ENCODE peak calls at places on chromosome 1, in ten cellular contexts. U is SK-N-SH, D is OCI-LY7, V is HCT116, L is PC-3, M is neural progenitor cell, B is H9, J is GM23338, R is fibroblast of lung, X is astrocyte. S is an unnamed sample.
A peak's percentile ranks its signal among the peaks of the same experiment; 100 is the strongest.

GRCh38 chr1:91684599-91685196 is 184.0 kb downstream of the CDC7 start:
- DNase-seq in U (no peak), D (peak; percentile 1), V (no peak), L (no peak), M (no peak), B (no peak), J (no peak), R (peak; percentile 29), X (no peak), S (no peak)

GRCh38 chr1:125085720-125086591 is 3901.2 kb downstream of the SRGAP2C start:
- DNase-seq in U (no peak), D (no peak), V (no peak), L (no peak), M (no peak), B (no peak), J (no peak), R (no peak), X (no peak), S (no peak)

GRCh38 chr1:170692866-170693575 is 29.1 kb downstream of the PRRX1 start:
- DNase-seq in U (no peak), D (no peak), V (no peak), L (no peak), M (no peak), B (no peak), J (no peak), R (peak; percentile 82), X (peak; percentile 75), S (no peak)

GRCh38 chr1:172383541-172383940 is 36.9 kb upstream of the C1orf105 start:
- DNase-seq in U (no peak), D (no peak), V (no peak), L (no peak), M (no peak), B (no peak), J (peak; percentile 16), R (peak; percentile 88), X (peak; percentile 83), S (no peak)

GRCh38 chr1:228175316-228176023 is 9.9 kb downstream of the IBA57 start:
- DNase-seq in U (no peak), D (no peak), V (no peak), L (no peak), M (no peak), B (no peak), J (no peak), R (no peak), X (no peak), S (no peak)

GRCh38 chr1:58466618-58467241 is 79.8 kb downstream of the OMA1 start:
- DNase-seq in U (no peak), D (no peak), V (no peak), L (no peak), M (no peak), B (peak; percentile 52), J (peak; percentile 39), R (no peak), X (no peak), S (no peak)

GRCh38 chr1:53288247-53289049 is 39.4 kb downstream of the LRP8 start:
- DNase-seq in U (no peak), D (no peak), V (no peak), L (no peak), M (peak; percentile 95), B (no peak), J (no peak), R (no peak), X (no peak), S (peak; percentile 28)

GRCh38 chr1:113109908-113110554 is 37.0 kb downstream of the LRIG2 start:
- DNase-seq in U (peak; percentile 61), D (no peak), V (no peak), L (peak; percentile 81), M (no peak), B (no peak), J (no peak), R (peak; percentile 97), X (peak; percentile 97), S (no peak)

GRCh38 chr1:31181515-31182343 is 58.0 kb downstream of the NKAIN1 start:
- DNase-seq in U (peak; percentile 88), D (peak; percentile 52), V (peak; percentile 47), L (peak; percentile 51), M (peak; percentile 56), B (peak; percentile 82), J (peak; percentile 87), R (no peak), X (no peak), S (no peak)

GRCh38 chr1:200267937-200268336 is 141.9 kb downstream of the ZNF281 start:
- DNase-seq in U (no peak), D (no peak), V (no peak), L (no peak), M (no peak), B (no peak), J (no peak), R (no peak), X (no peak), S (no peak)

GRCh38 chr1:21653744-21654100 is 15.4 kb downstream of the RAP1GAP start:
- DNase-seq in U (no peak), D (no peak), V (no peak), L (no peak), M (no peak), B (no peak), J (no peak), R (no peak), X (no peak), S (no peak)

GRCh38 chr1:186514367-186514766 is 53.5 kb upstream of the PDC start:
- DNase-seq in U (no peak), D (no peak), V (no peak), L (no peak), M (no peak), B (no peak), J (peak; percentile 58), R (no peak), X (no peak), S (no peak)

GRCh38 chr1:207825719-207826556 is 74.1 kb downstream of the CD46 start:
- DNase-seq in U (no peak), D (peak; percentile 54), V (no peak), L (peak; percentile 51), M (no peak), B (no peak), J (no peak), R (peak; percentile 52), X (peak; percentile 45), S (no peak)

GRCh38 chr1:207823880-207824566 is 72.2 kb downstream of the CD46 start:
- DNase-seq in U (peak; percentile 67), D (peak; percentile 86), V (peak; percentile 37), L (peak; percentile 84), M (peak; percentile 78), B (peak; percentile 72), J (peak; percentile 81), R (peak; percentile 98), X (peak; percentile 97), S (peak; percentile 87)

GRCh38 chr1:207825296-207825695 is 73.4 kb downstream of the CD46 start:
- DNase-seq in U (no peak), D (no peak), V (no peak), L (no peak), M (no peak), B (no peak), J (no peak), R (no peak), X (no peak), S (no peak)

GRCh38 chr1:207823531-207823879 is 71.7 kb downstream of the CD46 start:
- DNase-seq in U (no peak), D (no peak), V (no peak), L (no peak), M (no peak), B (no peak), J (no peak), R (no peak), X (no peak), S (no peak)

DNA sequence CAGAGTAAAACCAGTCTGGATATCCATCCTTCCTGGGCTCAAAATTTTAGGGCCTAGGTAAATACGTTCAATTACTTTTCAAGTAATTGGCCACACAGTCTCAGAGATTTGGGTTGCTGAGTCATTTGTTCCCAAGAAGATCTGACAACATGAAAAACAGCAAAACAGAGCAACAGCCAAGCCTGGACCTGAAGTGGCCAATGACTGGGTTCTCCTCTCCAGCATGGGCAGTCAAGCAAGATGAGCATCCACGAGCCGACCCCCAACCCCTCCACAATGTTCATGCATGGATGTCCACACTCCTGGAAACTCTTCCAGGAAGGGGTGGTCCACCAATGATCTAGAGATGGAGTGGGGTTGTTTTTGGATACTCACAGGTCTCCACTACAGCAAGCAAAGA is 72.8 kb downstream of the CD46 start:
- DNase-seq in U (no peak), D (no peak), V (no peak), L (no peak), M (no peak), B (no peak), J (no peak), R (no peak), X (no peak), S (no peak)
- H3K79me2 ChIP-seq in U (no peaks in the 10 kb centered on the region), D (peaks cover 15% of the 10 kb centered on the region), V (peaks cover 31% of the 10 kb centered on the region), L (peaks cover 55% of the 10 kb centered on the region), M (no peaks in the 10 kb centered on the region), B (no peaks in the 10 kb centered on the region), J (no peaks in the 10 kb centered on the region), R (peaks cover 42% of the 10 kb centered on the region), X (no peaks in the 10 kb centered on the region), S (peaks cover 30% of the 10 kb centered on the region)

DNA sequence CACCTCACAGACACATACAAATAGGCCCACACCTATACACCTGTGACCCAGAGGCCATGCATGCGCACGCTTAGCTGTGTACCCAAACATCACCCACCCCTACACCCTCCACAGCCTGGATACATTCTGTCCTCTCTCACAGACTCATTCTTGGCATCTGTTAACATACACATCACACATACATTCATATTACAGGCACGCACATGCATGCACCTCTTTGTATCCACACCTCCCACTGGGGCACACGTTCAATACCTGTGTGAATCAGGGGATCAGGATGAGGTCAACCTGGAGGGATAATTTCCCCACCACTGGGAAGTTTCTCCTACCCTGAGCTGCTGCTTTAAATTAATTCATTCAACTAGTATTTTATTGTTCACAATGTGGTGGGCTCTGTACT is 35.6 kb upstream of the EPB41 start:
- DNase-seq in U (no peak), D (no peak), V (no peak), L (no peak), M (no peak), B (no peak), J (no peak), R (no peak), X (no peak), S (no peak)
- H3K79me2 ChIP-seq in U (no peaks in the 10 kb centered on the region), D (no peaks in the 10 kb centered on the region), V (no peaks in the 10 kb centered on the region), L (no peaks in the 10 kb centered on the region), M (no peaks in the 10 kb centered on the region), B (no peaks in the 10 kb centered on the region), J (no peaks in the 10 kb centered on the region), R (no peaks in the 10 kb centered on the region), X (no peaks in the 10 kb centered on the region), S (no peaks in the 10 kb centered on the region)

GRCh38 chr1:201761871-201762270 is 67.1 kb upstream of the IPO9 start:
- DNase-seq in U (no peak), D (no peak), V (no peak), L (no peak), M (no peak), B (no peak), J (no peak), R (no peak), X (no peak), S (no peak)
- H3K79me2 ChIP-seq in U (peaks cover 97% of the 10 kb centered on the region), D (no peaks in the 10 kb centered on the region), V (no peaks in the 10 kb centered on the region), L (no peaks in the 10 kb centered on the region), M (peaks cover 100% of the 10 kb centered on the region), B (no peaks in the 10 kb centered on the region), J (peaks cover 24% of the 10 kb centered on the region), R (peaks cover 87% of the 10 kb centered on the region), X (peaks cover 97% of the 10 kb centered on the region), S (peaks cover 1% of the 10 kb centered on the region)

GRCh38 chr1:239348635-239349353 is 37.6 kb upstream of the CHRM3 start:
- DNase-seq in U (no peak), D (no peak), V (no peak), L (no peak), M (no peak), B (no peak), J (no peak), R (no peak), X (no peak), S (no peak)
- H3K79me2 ChIP-seq in U (no peaks in the 10 kb centered on the region), D (no peaks in the 10 kb centered on the region), V (no peaks in the 10 kb centered on the region), L (no peaks in the 10 kb centered on the region), M (no peaks in the 10 kb centered on the region), B (peaks cover 2% of the 10 kb centered on the region), J (no peaks in the 10 kb centered on the region), R (no peaks in the 10 kb centered on the region), X (no peaks in the 10 kb centered on the region), S (no peaks in the 10 kb centered on the region)